ENCODE peak calls at places on chromosome 17, in seven cellular contexts. One of them, this sample, is unnamed.

GRCh38 chr17:78640700-78641099 is 63.5 kb upstream of the DNAH17 start:
- DNase-seq in AG04450: no peak
- DNase-seq in B cell: no peak
- DNase-seq in HepG2: no peak
- DNase-seq in ascending aorta: no peak
- DNase-seq in fibroblast of lung: no peak
- DNase-seq in stomach: no peak
- DNase-seq in this sample: no peak

GRCh38 chr17:31085563-31085962 is 9.2 kb upstream of the NF1 start:
- DNase-seq in AG04450: no peak
- DNase-seq in B cell: no peak
- DNase-seq in HepG2: no peak
- DNase-seq in ascending aorta: no peak
- DNase-seq in fibroblast of lung: peak; percentile 75
- DNase-seq in stomach: no peak
- DNase-seq in this sample: no peak

GRCh38 chr17:40850287-40850972 is 16.6 kb downstream of the KRT12 start:
- DNase-seq in AG04450: no peak
- DNase-seq in B cell: no peak
- DNase-seq in HepG2: no peak
- DNase-seq in ascending aorta: no peak
- DNase-seq in fibroblast of lung: peak; percentile 78
- DNase-seq in stomach: no peak
- DNase-seq in this sample: no peak

GRCh38 chr17:75785016-75785769 is 587 bp downstream of the UNK start:
- DNase-seq in AG04450: peak; percentile 73
- DNase-seq in B cell: no peak
- DNase-seq in HepG2: peak; percentile 87
- DNase-seq in ascending aorta: peak; percentile 65
- DNase-seq in fibroblast of lung: peak; percentile 94
- DNase-seq in stomach: peak; percentile 94
- DNase-seq in this sample: peak; percentile 81

GRCh38 chr17:77888242-77889134 is 70.0 kb upstream of the TNRC6C start:
- DNase-seq in AG04450: no peak
- DNase-seq in B cell: no peak
- DNase-seq in HepG2: no peak
- DNase-seq in ascending aorta: no peak
- DNase-seq in fibroblast of lung: peak; percentile 6
- DNase-seq in stomach: no peak
- DNase-seq in this sample: no peak

GRCh38 chr17:27402943-27403342 is 53.3 kb upstream of the KSR1 start:
- DNase-seq in AG04450: no peak
- DNase-seq in B cell: no peak
- DNase-seq in HepG2: no peak
- DNase-seq in ascending aorta: no peak
- DNase-seq in fibroblast of lung: no peak
- DNase-seq in stomach: no peak
- DNase-seq in this sample: no peak

GRCh38 chr17:60615840-60616239 is 15.8 kb downstream of the PPM1D start:
- DNase-seq in AG04450: no peak
- DNase-seq in B cell: no peak
- DNase-seq in HepG2: no peak
- DNase-seq in ascending aorta: no peak
- DNase-seq in fibroblast of lung: no peak
- DNase-seq in stomach: no peak
- DNase-seq in this sample: no peak

GRCh38 chr17:61996916-61997605 is 68.0 kb downstream of the MED13 start:
- DNase-seq in AG04450: no peak
- DNase-seq in B cell: no peak
- DNase-seq in HepG2: no peak
- DNase-seq in ascending aorta: no peak
- DNase-seq in fibroblast of lung: no peak
- DNase-seq in stomach: no peak
- DNase-seq in this sample: no peak

GRCh38 chr17:43940630-43941029 is 1.6 kb downstream of the PPY start:
- DNase-seq in AG04450: no peak
- DNase-seq in B cell: no peak
- DNase-seq in HepG2: peak; percentile 73
- DNase-seq in ascending aorta: no peak
- DNase-seq in fibroblast of lung: peak; percentile 27
- DNase-seq in stomach: no peak
- DNase-seq in this sample: no peak

GRCh38 chr17:42566215-42566872 is 556 bp upstream of the MLX start:
- DNase-seq in AG04450: no peak
- DNase-seq in B cell: no peak
- DNase-seq in HepG2: no peak
- DNase-seq in ascending aorta: no peak
- DNase-seq in fibroblast of lung: no peak
- DNase-seq in stomach: no peak
- DNase-seq in this sample: no peak

GRCh38 chr17:46908352-46908751 is 14.6 kb upstream of the GOSR2 start:
- DNase-seq in AG04450: no peak
- DNase-seq in B cell: no peak
- DNase-seq in HepG2: no peak
- DNase-seq in ascending aorta: no peak
- DNase-seq in fibroblast of lung: no peak
- DNase-seq in stomach: no peak
- DNase-seq in this sample: no peak

GRCh38 chr17:5044630-5045029 is 9.4 kb upstream of the SLC52A1 start:
- DNase-seq in AG04450: no peak
- DNase-seq in B cell: no peak
- DNase-seq in HepG2: no peak
- DNase-seq in ascending aorta: no peak
- DNase-seq in fibroblast of lung: no peak
- DNase-seq in stomach: no peak
- DNase-seq in this sample: no peak

GRCh38 chr17:37714897-37715296 is 30.0 kb downstream of the HNF1B start:
- DNase-seq in AG04450: no peak
- DNase-seq in B cell: no peak
- DNase-seq in HepG2: no peak
- DNase-seq in ascending aorta: no peak
- DNase-seq in fibroblast of lung: no peak
- DNase-seq in stomach: no peak
- DNase-seq in this sample: no peak

GRCh38 chr17:78828470-78829185 is 12.0 kb downstream of the USP36 start:
- DNase-seq in AG04450: peak; percentile 38
- DNase-seq in B cell: no peak
- DNase-seq in HepG2: no peak
- DNase-seq in ascending aorta: no peak
- DNase-seq in fibroblast of lung: peak; percentile 66
- DNase-seq in stomach: no peak
- DNase-seq in this sample: no peak

GRCh38 chr17:4544656-4545216 is 10.4 kb downstream of the MYBBP1A start:
- DNase-seq in AG04450: no peak
- DNase-seq in B cell: no peak
- DNase-seq in HepG2: no peak
- DNase-seq in ascending aorta: no peak
- DNase-seq in fibroblast of lung: no peak
- DNase-seq in stomach: no peak
- DNase-seq in this sample: no peak

GRCh38 chr17:69390735-69391501 is 23.6 kb upstream of the MAP2K6 start:
- DNase-seq in AG04450: no peak
- DNase-seq in B cell: no peak
- DNase-seq in HepG2: peak; percentile 62
- DNase-seq in ascending aorta: no peak
- DNase-seq in fibroblast of lung: no peak
- DNase-seq in stomach: no peak
- DNase-seq in this sample: no peak

GRCh38 chr17:78779848-78780247 is 2.2 kb downstream of the CYTH1 start:
- DNase-seq in AG04450: no peak
- DNase-seq in B cell: peak; percentile 70
- DNase-seq in HepG2: no peak
- DNase-seq in ascending aorta: no peak
- DNase-seq in fibroblast of lung: no peak
- DNase-seq in stomach: no peak
- DNase-seq in this sample: no peak

GRCh38 chr17:34797724-34798123 is 163.5 kb downstream of the CCT6B start:
- DNase-seq in AG04450: no peak
- DNase-seq in B cell: peak; percentile 4
- DNase-seq in HepG2: peak; percentile 6
- DNase-seq in ascending aorta: no peak
- DNase-seq in fibroblast of lung: peak; percentile 2
- DNase-seq in stomach: no peak
- DNase-seq in this sample: no peak

GRCh38 chr17:35404360-35404759 is 27.9 kb downstream of the SLFN12 start:
- DNase-seq in AG04450: no peak
- DNase-seq in B cell: no peak
- DNase-seq in HepG2: peak; percentile 8
- DNase-seq in ascending aorta: no peak
- DNase-seq in fibroblast of lung: peak; percentile 4
- DNase-seq in stomach: no peak
- DNase-seq in this sample: no peak

GRCh38 chr17:43456661-43457361 is 27.0 kb upstream of the DHX8 start:
- DNase-seq in AG04450: no peak
- DNase-seq in B cell: no peak
- DNase-seq in HepG2: peak; percentile 100
- DNase-seq in ascending aorta: no peak
- DNase-seq in fibroblast of lung: peak; percentile 71
- DNase-seq in stomach: no peak
- DNase-seq in this sample: peak; percentile 56

GRCh38 chr17:27762527-27763305 is 37.6 kb downstream of the NOS2 start:
- DNase-seq in AG04450: no peak
- DNase-seq in B cell: no peak
- DNase-seq in HepG2: no peak
- DNase-seq in ascending aorta: no peak
- DNase-seq in fibroblast of lung: peak; percentile 18
- DNase-seq in stomach: no peak
- DNase-seq in this sample: no peak

GRCh38 chr17:42429726-42430464 is 6.8 kb upstream of the CAVIN1 start:
- DNase-seq in AG04450: no peak
- DNase-seq in B cell: no peak
- DNase-seq in HepG2: no peak
- DNase-seq in ascending aorta: no peak
- DNase-seq in fibroblast of lung: no peak
- DNase-seq in stomach: no peak
- DNase-seq in this sample: no peak

GRCh38 chr17:79803421-79803996 is 6.6 kb upstream of the CBX8 start:
- DNase-seq in AG04450: no peak
- DNase-seq in B cell: no peak
- DNase-seq in HepG2: no peak
- DNase-seq in ascending aorta: no peak
- DNase-seq in fibroblast of lung: no peak
- DNase-seq in stomach: no peak
- DNase-seq in this sample: no peak

GRCh38 chr17:78184868-78185267 is 2.0 kb downstream of the TK1 start:
- DNase-seq in AG04450: no peak
- DNase-seq in B cell: no peak
- DNase-seq in HepG2: no peak
- DNase-seq in ascending aorta: no peak
- DNase-seq in fibroblast of lung: no peak
- DNase-seq in stomach: no peak
- DNase-seq in this sample: no peak

GRCh38 chr17:66900126-66901010 is 64.1 kb upstream of the CACNG4 start:
- DNase-seq in AG04450: no peak
- DNase-seq in B cell: no peak
- DNase-seq in HepG2: peak; percentile 33
- DNase-seq in ascending aorta: no peak
- DNase-seq in fibroblast of lung: peak; percentile 37
- DNase-seq in stomach: no peak
- DNase-seq in this sample: no peak
- TF ChIP-seq CTCF in AG04450: peak; percentile 37
- TF ChIP-seq CTCF in B cell: no peak
- TF ChIP-seq CTCF in HepG2: peak; percentile 45
- TF ChIP-seq CTCF in ascending aorta: no peak
- TF ChIP-seq CTCF in fibroblast of lung: peak; percentile 10
- TF ChIP-seq CTCF in stomach: no peak
- TF ChIP-seq CTCF in this sample: peak; percentile 19

DNA sequence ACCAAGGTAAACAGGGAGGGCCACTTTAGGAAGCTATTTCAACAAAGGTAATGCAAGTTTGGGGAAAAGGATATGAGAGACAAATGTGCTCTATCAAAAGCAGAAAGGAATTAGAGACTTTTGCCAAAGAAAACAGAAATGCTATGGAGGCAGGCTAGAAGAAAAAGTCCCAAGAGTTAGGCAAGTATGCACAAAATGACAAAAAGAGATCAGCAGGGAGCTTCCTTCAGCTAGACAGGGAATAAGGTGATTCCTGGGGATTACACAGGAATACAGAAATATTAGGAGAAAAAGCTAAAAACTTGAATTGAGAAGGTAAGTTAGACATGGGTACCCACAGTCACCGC is 2.4 kb downstream of the FXR2 start:
- DNase-seq in AG04450: no peak
- DNase-seq in B cell: no peak
- DNase-seq in HepG2: no peak
- DNase-seq in ascending aorta: no peak
- DNase-seq in fibroblast of lung: no peak
- DNase-seq in stomach: no peak
- DNase-seq in this sample: no peak
- TF ChIP-seq CTCF in AG04450: no peak
- TF ChIP-seq CTCF in B cell: no peak
- TF ChIP-seq CTCF in HepG2: no peak
- TF ChIP-seq CTCF in ascending aorta: no peak
- TF ChIP-seq CTCF in fibroblast of lung: no peak
- TF ChIP-seq CTCF in stomach: no peak
- TF ChIP-seq CTCF in this sample: no peak

DNA sequence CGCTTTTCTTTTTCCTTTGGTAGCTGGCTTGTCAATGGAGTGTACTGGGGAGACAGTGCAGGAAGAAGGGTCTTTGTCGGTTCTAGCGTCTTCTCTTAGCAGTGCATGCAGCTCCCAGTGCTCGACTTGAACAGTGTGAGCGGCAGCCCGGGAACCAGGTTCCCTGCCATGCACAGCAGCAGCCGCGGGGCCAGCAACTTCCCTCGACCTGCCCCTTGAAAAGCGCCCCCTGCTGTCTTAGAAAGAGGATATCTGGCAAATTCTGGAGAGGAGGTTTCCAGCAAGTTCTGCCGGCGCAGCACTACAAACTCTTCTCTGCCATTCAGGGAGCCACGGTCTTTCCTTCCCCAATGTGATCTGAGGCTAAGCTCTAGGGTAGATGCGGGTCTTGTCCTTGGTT is 451.5 kb downstream of the PMP22 start:
- DNase-seq in AG04450: no peak
- DNase-seq in B cell: peak; percentile 25
- DNase-seq in HepG2: peak; percentile 36
- DNase-seq in ascending aorta: no peak
- DNase-seq in fibroblast of lung: no peak
- DNase-seq in stomach: no peak
- DNase-seq in this sample: no peak
- TF ChIP-seq CTCF in AG04450: no peak
- TF ChIP-seq CTCF in B cell: peak; percentile 46
- TF ChIP-seq CTCF in HepG2: peak; percentile 51
- TF ChIP-seq CTCF in ascending aorta: no peak
- TF ChIP-seq CTCF in fibroblast of lung: no peak
- TF ChIP-seq CTCF in stomach: no peak
- TF ChIP-seq CTCF in this sample: no peak

DNA sequence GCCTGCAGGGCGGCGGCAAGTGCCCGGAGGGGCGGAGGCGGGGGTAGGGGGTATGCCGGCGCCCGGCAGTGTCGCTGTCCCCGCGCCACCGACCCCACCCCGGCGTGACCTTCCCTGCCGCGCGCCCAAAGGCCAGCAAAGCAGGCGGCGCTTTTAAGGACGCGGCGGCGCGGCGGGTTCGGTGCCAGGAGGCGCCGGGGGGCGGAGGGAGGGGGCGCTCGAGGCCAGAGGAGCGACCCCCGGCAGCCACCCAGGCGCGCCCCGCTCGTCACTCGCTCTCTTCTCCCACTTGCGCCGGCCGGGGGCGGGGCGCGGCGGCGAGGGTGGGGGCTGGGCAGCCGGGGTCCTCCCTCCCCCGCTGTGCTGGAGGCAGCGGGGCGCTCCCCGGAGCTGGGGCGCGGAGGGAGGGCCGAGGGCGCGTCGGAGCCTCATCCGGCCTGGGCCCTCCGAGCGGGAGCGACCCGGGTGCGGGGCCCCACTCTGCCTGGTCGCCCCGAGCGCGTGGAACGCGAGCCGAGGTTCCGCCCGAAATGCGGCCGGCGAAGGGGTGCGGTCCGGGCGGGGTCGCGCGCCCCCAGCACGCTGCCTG is 8.5 kb upstream of the BAHCC1 start:
- DNase-seq in AG04450: no peak
- DNase-seq in B cell: peak; percentile 31
- DNase-seq in HepG2: peak; percentile 45
- DNase-seq in ascending aorta: no peak
- DNase-seq in fibroblast of lung: no peak
- DNase-seq in stomach: peak; percentile 56
- DNase-seq in this sample: no peak
- TF ChIP-seq CTCF in AG04450: no peak
- TF ChIP-seq CTCF in B cell: no peak
- TF ChIP-seq CTCF in HepG2: peak; percentile 19
- TF ChIP-seq CTCF in ascending aorta: no peak
- TF ChIP-seq CTCF in fibroblast of lung: no peak
- TF ChIP-seq CTCF in stomach: no peak
- TF ChIP-seq CTCF in this sample: no peak

This sample was measured in AG09319.